ENCODE peak calls at places on chromosomes 7 and 10, in nine cellular contexts. B is transverse colon, J is GM23338, M is GM12892, Z is HCT116, O is GM12891, F is stomach, P is spleen, Y is suprapubic skin. E is an unnamed sample.

GRCh38 chr10:34156781-34157425 is 658.2 kb downstream of the PARD3 start:
- DNase-seq in B (no peak), J (no peak), M (no peak), Z (no peak), O (no peak), F (no peak), P (no peak), Y (no peak), E (no peak)

GRCh38 chr10:77007836-77008235 is 629.8 kb downstream of the KCNMA1 start:
- DNase-seq in B (no peak), J (no peak), M (no peak), Z (no peak), O (no peak), F (no peak), P (no peak), Y (no peak), E (no peak)

GRCh38 chr7:81616951-81617350 is 152.9 kb downstream of the HGF start:
- DNase-seq in B (no peak), J (no peak), M (no peak), Z (peak; percentile 23), O (no peak), F (no peak), P (no peak), Y (no peak), E (peak; percentile 37)

GRCh38 chr10:124703778-124704427 is 40.3 kb downstream of the FAM53B start:
- DNase-seq in B (no peak), J (no peak), M (no peak), Z (no peak), O (no peak), F (peak; percentile 61), P (peak; percentile 80), Y (no peak), E (no peak)

GRCh38 chr10:43233601-43234430 is 33.0 kb downstream of the RASGEF1A start:
- DNase-seq in B (peak; percentile 3), J (no peak), M (no peak), Z (no peak), O (no peak), F (no peak), P (peak; percentile 61), Y (peak; percentile 68), E (no peak)

GRCh38 chr10:51743146-51743545 is 43.8 kb upstream of the CSTF2T start:
- DNase-seq in B (no peak), J (peak; percentile 13), M (no peak), Z (no peak), O (no peak), F (no peak), P (no peak), Y (no peak), E (peak; percentile 21)

GRCh38 chr7:101754432-101755159 is 62.8 kb upstream of the CUX1 start:
- DNase-seq in B (no peak), J (no peak), M (no peak), Z (no peak), O (no peak), F (no peak), P (no peak), Y (no peak), E (no peak)

GRCh38 chr10:23981520-23982309 is 227.2 kb upstream of the KIAA1217 start:
- DNase-seq in B (no peak), J (peak; percentile 8), M (no peak), Z (no peak), O (no peak), F (no peak), P (no peak), Y (no peak), E (no peak)

GRCh38 chr7:100407285-100408180 is 21.0 kb downstream of the ZCWPW1 start:
- DNase-seq in B (no peak), J (peak; percentile 89), M (no peak), Z (peak; percentile 58), O (no peak), F (no peak), P (no peak), Y (no peak), E (peak; percentile 66)

GRCh38 chr7:135330088-135330487 is 96.5 kb downstream of the STRA8 start:
- DNase-seq in B (no peak), J (no peak), M (no peak), Z (no peak), O (no peak), F (no peak), P (no peak), Y (peak; percentile 4), E (no peak)

GRCh38 chr10:69994262-69994661 is 58.4 kb upstream of the MACROH2A2 start:
- DNase-seq in B (peak; percentile 12), J (peak; percentile 62), M (peak; percentile 15), Z (peak; percentile 77), O (peak; percentile 22), F (no peak), P (no peak), Y (no peak), E (no peak)

GRCh38 chr7:81161459-81162075 is 242.7 kb upstream of the SEMA3C start:
- DNase-seq in B (no peak), J (no peak), M (no peak), Z (peak; percentile 75), O (no peak), F (no peak), P (no peak), Y (no peak), E (no peak)

GRCh38 chr7:109950256-109950655 is 1140.7 kb upstream of the LRRN3 start:
- DNase-seq in B (no peak), J (no peak), M (no peak), Z (no peak), O (no peak), F (no peak), P (no peak), Y (no peak), E (no peak)

GRCh38 chr10:124743188-124744046 is 761 bp downstream of the FAM53B start:
- DNase-seq in B (no peak), J (peak; percentile 50), M (no peak), Z (no peak), O (no peak), F (peak; percentile 46), P (peak; percentile 92), Y (no peak), E (no peak)

GRCh38 chr10:128254486-128254885 is 128.3 kb upstream of the MKI67 start:
- DNase-seq in B (no peak), J (no peak), M (no peak), Z (no peak), O (no peak), F (no peak), P (no peak), Y (no peak), E (no peak)

GRCh38 chr7:46494026-46494425 is 573.0 kb upstream of the IGFBP3 start:
- DNase-seq in B (no peak), J (no peak), M (no peak), Z (no peak), O (no peak), F (no peak), P (no peak), Y (no peak), E (no peak)

GRCh38 chr7:135774284-135774683 is 25.7 kb upstream of the FAM180A start:
- DNase-seq in B (peak; percentile 20), J (no peak), M (no peak), Z (no peak), O (no peak), F (no peak), P (no peak), Y (no peak), E (no peak)

GRCh38 chr10:123868058-123868995 is 23.3 kb downstream of the CPXM2 start:
- DNase-seq in B (no peak), J (no peak), M (no peak), Z (no peak), O (no peak), F (no peak), P (no peak), Y (no peak), E (no peak)

GRCh38 chr10:45518741-45519140 is 144.7 kb downstream of the ALOX5 start:
- DNase-seq in B (no peak), J (no peak), M (no peak), Z (no peak), O (no peak), F (no peak), P (no peak), Y (no peak), E (no peak)

GRCh38 chr10:123833170-123833850 is 58.3 kb downstream of the CPXM2 start:
- DNase-seq in B (no peak), J (no peak), M (no peak), Z (no peak), O (no peak), F (no peak), P (no peak), Y (no peak), E (no peak)

GRCh38 chr10:95289003-95289920 is 1.5 kb downstream of the PDLIM1 start:
- DNase-seq in B (peak; percentile 70), J (peak; percentile 82), M (no peak), Z (no peak), O (no peak), F (no peak), P (no peak), Y (no peak), E (no peak)
- TF ChIP-seq POLR2AphosphoS5 in B (peak; percentile 76), J (peak; percentile 17), M (no peak), Z (no peak), O (peak; percentile 37), F (peak; percentile 4), P (no peak), Y (no peak), E (peak; percentile 65)

GRCh38 chr10:100728928-100729876 is 16.2 kb upstream of the PAX2 start:
- DNase-seq in B (no peak), J (peak; percentile 87), M (no peak), Z (peak; percentile 87), O (no peak), F (peak; percentile 32), P (peak; percentile 72), Y (no peak), E (no peak)
- TF ChIP-seq POLR2AphosphoS5 in B (no peak), J (no peak), M (no peak), Z (peak; percentile 37), O (no peak), F (no peak), P (no peak), Y (no peak), E (no peak)

GRCh38 chr10:13831711-13832110 is 244.9 kb downstream of the PRPF18 start:
- DNase-seq in B (no peak), J (no peak), M (no peak), Z (no peak), O (peak; percentile 43), F (no peak), P (no peak), Y (peak; percentile 29), E (peak; percentile 43)
- TF ChIP-seq POLR2AphosphoS5 in B (no peak), J (no peak), M (no peak), Z (no peak), O (no peak), F (no peak), P (no peak), Y (no peak), E (no peak)

DNA sequence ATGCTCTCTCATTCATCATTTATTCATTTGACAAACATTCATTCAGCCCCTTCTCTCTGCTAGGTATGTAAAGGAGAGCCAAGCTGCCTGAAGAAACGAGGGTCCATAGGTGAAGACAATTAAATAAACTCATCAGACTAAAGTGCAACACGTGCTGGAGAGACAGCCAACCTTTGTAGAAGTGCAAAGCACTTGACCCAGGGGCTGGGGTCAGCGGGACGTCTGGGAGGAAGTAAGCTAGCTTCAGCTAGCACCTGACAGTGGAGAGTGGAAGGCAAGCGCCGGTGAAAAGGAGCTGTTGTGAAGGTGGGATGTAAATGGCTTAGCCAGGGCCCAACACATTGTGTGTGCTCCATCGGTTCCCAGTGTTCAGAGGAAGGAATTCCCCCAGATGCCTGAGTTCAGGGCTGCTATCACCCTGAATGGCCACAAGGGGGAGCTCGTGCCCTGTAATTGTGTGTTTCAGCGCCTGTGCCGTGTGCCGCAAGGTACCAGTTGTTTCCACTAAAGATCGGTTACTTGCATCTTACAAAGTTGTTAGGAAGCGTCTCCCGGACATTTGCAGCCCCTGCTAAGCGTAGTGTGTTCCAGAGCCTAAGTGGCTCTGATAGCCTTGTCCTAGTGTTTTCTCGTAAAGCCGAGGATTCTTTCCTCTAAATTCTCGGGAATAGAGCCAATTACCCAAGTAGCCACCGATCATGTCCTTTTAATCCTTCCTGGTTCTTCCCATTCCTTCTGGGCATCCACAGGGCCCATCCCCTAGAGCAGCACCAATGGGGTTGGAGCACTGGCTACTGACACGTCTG is 30.6 kb downstream of the TLX1 start:
- DNase-seq in B (peak; percentile 72), J (peak; percentile 95), M (no peak), Z (peak; percentile 72), O (no peak), F (peak; percentile 71), P (peak; percentile 86), Y (no peak), E (peak; percentile 12)
- TF ChIP-seq POLR2AphosphoS5 in B (no peak), J (no peak), M (no peak), Z (peak; percentile 37), O (no peak), F (peak; percentile 22), P (no peak), Y (no peak), E (no peak)

E was measured in GM12878.